ENCODE peak calls at places on chromosomes 12 and 14, in seven cellular contexts. H is HCT116, Z is H1, J is SK-N-SH, W is HepG2, E is GM12878, N is K562. Q is an unnamed sample.

GRCh38 chr12:43556057-43556456 is 4.1 kb upstream of the ADAMTS20 start:
- DNase-seq in E (no peak), J (no peak), H (no peak), Z (no peak), N (no peak), W (no peak), Q (no peak)

GRCh38 chr12:82527165-82527780 is 159.4 kb upstream of the TMTC2 start:
- DNase-seq in E (no peak), W (peak), J (peak), N (peak), H (peak), Z (no peak), Q (peak)

GRCh38 chr12:109115758-109116610 is at the start of gene ACACB:
- DNase-seq in Z (no peak), W (peak), J (peak), E (no peak), H (no peak), N (no peak), Q (no peak)

GRCh38 chr12:65673291-65673690 is 151.0 kb upstream of the HMGA2 start:
- DNase-seq in E (no peak), J (no peak), N (no peak), H (no peak), W (no peak), Z (no peak), Q (no peak)

GRCh38 chr14:97156705-97157104 is 359.5 kb downstream of the VRK1 start:
- DNase-seq in H (no peak), Z (no peak), E (no peak), J (no peak), W (no peak), N (no peak), Q (no peak)

GRCh38 chr14:29892327-29892726 is 35.3 kb downstream of the PRKD1 start:
- DNase-seq in J (no peak), Z (no peak), E (no peak), W (no peak), H (no peak), N (no peak), Q (no peak)

GRCh38 chr12:108635201-108635996 is 1.7 kb upstream of the SELPLG start:
- DNase-seq in W (no peak), Z (no peak), J (no peak), E (peak), H (no peak), N (no peak), Q (no peak)

GRCh38 chr14:44564908-44565307 is 57.8 kb upstream of the FSCB start:
- DNase-seq in E (no peak), Z (no peak), N (no peak), J (no peak), W (no peak), H (no peak), Q (no peak)

GRCh38 chr12:124088232-124088907 is 115.4 kb downstream of the ZNF664 start:
- DNase-seq in H (no peak), Z (no peak), N (no peak), E (no peak), J (peak), W (no peak), Q (no peak)

GRCh38 chr14:91300283-91300841 is 55.9 kb upstream of the GPR68 start:
- DNase-seq in Z (no peak), J (no peak), H (no peak), W (no peak), N (no peak), E (no peak), Q (no peak)

GRCh38 chr14:91300957-91301356 is 56.5 kb upstream of the GPR68 start:
- DNase-seq in Z (no peak), E (no peak), J (no peak), H (no peak), N (no peak), W (no peak), Q (no peak)

GRCh38 chr14:91297081-91297711 is 52.7 kb upstream of the GPR68 start:
- DNase-seq in E (no peak), H (no peak), N (no peak), W (no peak), Z (no peak), J (no peak), Q (no peak)

GRCh38 chr14:91298576-91298975 is 54.1 kb upstream of the GPR68 start:
- DNase-seq in H (no peak), N (no peak), W (no peak), E (no peak), Z (no peak), J (no peak), Q (no peak)

GRCh38 chr14:91299483-91300115 is 55.1 kb upstream of the GPR68 start:
- DNase-seq in N (no peak), W (no peak), H (no peak), Z (no peak), E (no peak), J (no peak), Q (no peak)
- TF ChIP-seq MAX in N (no peak), W (no peak), H (no peak), Z (no peak), E (no peak), J (no peak), Q (no peak)

DNA sequence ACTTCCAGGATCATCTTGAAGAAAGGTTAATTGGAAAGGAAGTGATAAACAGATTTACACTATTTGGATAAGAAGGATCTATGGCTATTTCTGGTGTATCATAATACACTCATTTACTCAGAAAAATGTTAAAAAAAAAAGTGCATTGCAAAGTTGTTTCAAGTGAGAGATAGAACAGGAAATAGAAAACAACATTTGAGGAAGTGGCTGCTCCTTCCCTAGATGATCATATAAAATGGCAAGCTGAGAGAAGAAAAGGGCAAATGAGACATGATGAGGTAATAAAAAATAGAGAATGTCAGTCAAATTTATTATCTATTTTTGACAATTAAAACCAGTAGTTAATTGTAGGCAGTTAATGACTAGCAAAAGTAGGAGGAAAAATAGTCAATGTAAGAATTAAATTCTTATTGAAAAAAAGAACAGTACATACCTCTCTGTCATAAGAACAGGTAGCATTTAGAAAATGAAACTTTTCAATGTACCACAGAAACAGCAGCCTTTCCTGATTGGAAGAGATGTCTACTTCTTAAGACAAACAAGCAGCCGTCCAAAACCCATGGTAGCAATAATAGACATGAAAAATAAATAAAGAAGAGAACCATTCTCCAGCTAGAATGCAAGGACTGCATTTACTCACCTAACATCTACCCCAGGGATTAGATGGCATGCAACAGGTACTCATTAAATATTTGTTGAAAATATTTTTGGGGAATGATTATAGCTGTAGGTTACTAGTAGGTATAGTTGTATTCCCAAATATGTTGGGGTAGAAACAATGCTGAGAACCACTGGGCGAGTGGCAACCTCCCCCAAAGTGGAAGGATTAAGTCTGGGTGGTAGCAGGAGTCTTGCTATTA is 63.9 kb upstream of the GRIP1 start:
- DNase-seq in E (no peak), W (no peak), Z (no peak), N (no peak), H (no peak), J (no peak), Q (no peak)
- H3K4me2 ChIP-seq in E (no peak), W (no peak), Z (no peak), N (no peak), H (no peak), J (no peak), Q (no peak)

GRCh38 chr14:64720190-64720589 is 16.0 kb downstream of the PLEKHG3 start:
- DNase-seq in W (peak), N (no peak), Z (no peak), J (no peak), H (peak), E (no peak), Q (peak)
- TF ChIP-seq RAD21 in W (no peak), N (no peak), Z (no peak), J (no peak), H (no peak), E (no peak), Q (peak)

GRCh38 chr12:49901986-49902385 is 1.7 kb downstream of the FAIM2 start:
- DNase-seq in E (no peak), H (no peak), Z (no peak), W (no peak), N (no peak), J (no peak), Q (no peak)

GRCh38 chr12:49901026-49901425 is 2.7 kb downstream of the FAIM2 start:
- DNase-seq in E (no peak), Z (no peak), J (no peak), N (no peak), H (no peak), W (no peak), Q (no peak)

GRCh38 chr12:49903351-49903699 is 375 bp downstream of the FAIM2 start:
- DNase-seq in E (no peak), W (no peak), Z (no peak), J (no peak), N (no peak), H (no peak), Q (no peak)

GRCh38 chr12:49903700-49904423 is at the start of gene FAIM2:
- DNase-seq in W (no peak), J (peak), Z (no peak), E (no peak), N (no peak), H (no peak), Q (no peak)

DNA sequence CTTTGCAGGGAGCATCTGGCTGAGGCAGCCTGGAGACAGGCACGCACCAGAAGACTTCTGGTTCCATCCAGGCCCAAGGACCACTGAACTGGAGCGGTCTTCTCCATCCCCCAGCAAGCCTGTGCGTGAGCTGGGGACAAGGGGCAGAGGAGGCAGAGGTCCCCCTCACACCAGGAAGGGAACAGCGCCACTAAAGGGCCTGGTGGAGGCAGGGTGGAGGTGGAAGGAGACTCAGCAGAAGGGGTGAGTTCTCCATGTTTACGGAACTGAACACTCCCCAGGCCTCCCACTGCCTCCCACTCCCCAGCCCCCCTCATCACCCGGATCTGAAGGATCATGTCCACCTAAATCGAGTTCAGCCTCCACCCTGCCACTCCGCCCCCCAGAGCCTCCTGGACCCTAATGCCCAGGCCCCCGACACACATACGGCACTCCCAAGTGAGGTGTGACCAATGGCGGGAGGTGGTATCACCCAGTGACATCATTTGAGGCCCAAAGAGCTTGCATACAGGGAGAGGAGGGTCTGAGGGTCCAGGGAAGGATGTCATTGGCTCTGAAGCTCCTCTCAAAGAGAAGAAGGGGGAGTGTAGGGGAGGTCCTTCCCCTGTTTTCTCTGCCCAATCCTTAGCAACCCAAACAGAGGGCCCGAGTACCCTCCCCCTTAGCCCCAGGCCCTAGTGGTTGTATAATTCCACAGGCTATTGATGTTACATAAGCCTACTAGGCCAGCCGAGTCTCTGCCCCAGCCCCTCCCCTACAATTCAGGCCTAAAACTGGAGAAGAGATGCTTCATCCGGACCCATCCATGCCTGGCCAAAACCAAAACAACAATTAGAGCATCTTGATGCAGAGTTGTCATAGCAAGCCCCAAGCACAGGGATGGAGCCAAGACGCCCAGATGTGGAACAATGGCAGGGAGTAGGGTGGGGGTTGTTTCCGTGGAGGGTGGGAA is 1.0 kb downstream of the FAIM2 start:
- DNase-seq in W (no peak), Z (no peak), J (peak), E (no peak), H (no peak), N (peak), Q (no peak)
- TF ChIP-seq MAX in W (no peak), Z (peak), J (no peak), E (no peak), H (no peak), N (no peak), Q (no peak)

GRCh38 chr12:25213338-25213737 is 18.3 kb downstream of the ETFRF1 start:
- DNase-seq in W (no peak), J (no peak), E (no peak), Z (no peak), H (no peak), N (no peak), Q (no peak)

GRCh38 chr12:25207883-25208282 is 12.8 kb downstream of the ETFRF1 start:
- DNase-seq in W (no peak), N (no peak), J (no peak), E (no peak), Z (no peak), H (no peak), Q (no peak)

GRCh38 chr12:25208554-25208953 is 13.5 kb downstream of the ETFRF1 start:
- DNase-seq in J (no peak), N (no peak), H (no peak), W (peak), Z (no peak), E (no peak), Q (no peak)
- H3K4me2 ChIP-seq in J (no peak), N (no peak), H (no peak), W (no peak), Z (no peak), E (no peak), Q (no peak)

DNA sequence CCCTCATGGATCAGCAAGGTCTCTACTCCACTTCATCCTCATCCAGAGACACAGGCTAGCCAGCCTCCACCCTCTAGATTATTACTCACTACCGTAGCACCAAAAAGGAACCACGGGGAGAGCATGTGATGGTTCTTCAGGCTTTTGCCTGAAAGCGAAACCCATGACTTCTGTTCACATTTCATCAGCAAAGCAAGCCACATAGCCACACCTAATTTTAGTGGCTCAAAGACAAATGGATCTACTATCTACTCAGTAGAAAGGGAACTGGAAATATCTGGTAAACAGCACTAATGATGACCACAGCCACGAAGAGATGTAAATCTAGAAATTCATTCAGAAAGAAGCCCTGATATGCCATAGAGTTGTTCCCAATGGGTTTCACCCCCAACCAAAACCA is 51.4 kb downstream of the VCPKMT start:
- DNase-seq in Z (no peak), J (no peak), N (no peak), H (no peak), E (peak), W (no peak), Q (no peak)
- TF ChIP-seq RAD21 in Z (no peak), J (no peak), N (no peak), H (no peak), E (peak), W (no peak), Q (no peak)

GRCh38 chr12:10341892-10342509 is 34.3 kb downstream of the KLRD1 start:
- DNase-seq in Z (no peak), H (no peak), W (no peak), J (no peak), N (no peak), E (no peak), Q (no peak)
- TF ChIP-seq MAX in Z (no peak), H (no peak), W (no peak), J (no peak), N (no peak), E (no peak), Q (no peak)

DNA sequence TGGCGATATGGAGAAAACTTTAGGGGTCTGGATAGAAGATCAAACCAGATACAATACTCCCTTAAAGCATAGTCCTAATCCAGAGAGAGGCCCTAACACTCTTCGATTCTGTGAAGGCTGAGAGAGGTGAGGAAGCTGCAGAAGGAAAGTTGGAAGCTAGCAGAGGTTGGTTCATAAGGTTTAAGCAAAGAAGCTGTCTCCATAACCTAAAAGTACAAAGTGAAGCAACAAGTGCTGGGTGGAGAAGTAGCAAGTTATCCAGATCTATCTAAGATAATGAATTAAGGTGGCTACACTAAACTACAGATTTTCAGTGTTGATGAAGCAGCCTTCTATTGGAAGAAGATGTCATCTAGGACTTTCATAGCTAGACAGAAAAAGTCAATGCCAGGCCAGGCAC is 24.6 kb upstream of the MTERF2 start:
- DNase-seq in E (no peak), J (no peak), N (no peak), Z (no peak), H (no peak), W (no peak), Q (no peak)
- H3K4me2 ChIP-seq in E (no peak), J (no peak), N (no peak), Z (no peak), H (no peak), W (no peak), Q (no peak)

DNA sequence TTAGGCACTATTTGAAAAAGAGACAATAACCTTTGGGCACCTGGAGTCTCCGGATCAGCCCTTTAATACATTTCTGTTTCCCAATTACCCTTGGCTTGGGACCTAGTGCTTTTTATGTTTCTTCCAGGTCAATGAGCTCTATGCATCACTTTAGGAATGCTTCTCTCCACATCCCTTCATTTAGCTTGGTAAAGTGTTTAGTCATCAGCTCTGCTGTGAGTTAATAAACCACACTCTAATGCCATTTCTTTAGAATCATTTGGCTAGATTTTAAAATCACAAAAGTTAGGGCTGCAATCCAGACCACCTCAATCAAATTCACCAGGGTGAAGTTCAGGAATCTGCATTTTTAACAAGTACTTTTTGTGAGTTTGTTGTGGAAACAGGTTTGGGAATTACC is 41.7 kb downstream of the RASSF9 start:
- DNase-seq in W (no peak), H (no peak), N (no peak), Z (no peak), J (no peak), E (no peak), Q (no peak)
- TF ChIP-seq RAD21 in W (no peak), H (no peak), N (no peak), Z (no peak), J (no peak), E (no peak), Q (no peak)

GRCh38 chr14:53325176-53325806 is 172.2 kb upstream of the DDHD1 start:
- DNase-seq in E (no peak), Z (no peak), W (no peak), N (no peak), J (peak), H (no peak), Q (no peak)
- TF ChIP-seq MAX in E (no peak), Z (no peak), W (no peak), N (no peak), J (no peak), H (no peak), Q (no peak)

Q was measured in A549.